ENCODE peak calls at places on chromosomes 5 and 9, in six cellular contexts. H, J, N, B, R and K are unnamed samples.

GRCh38 chr5:174518512-174518911 is 205.9 kb upstream of the MSX2 start:
- DNase-seq in J (no peak), H (no peak), R (no peak), N (no peak), B (no peak), K (no peak)

GRCh38 chr5:170056561-170057267 is 49.0 kb upstream of the FOXI1 start:
- DNase-seq in B (no peak), R (no peak), H (no peak), N (no peak), J (no peak), K (no peak)

GRCh38 chr5:58087905-58088304 is 372.0 kb downstream of the PLK2 start:
- DNase-seq in R (no peak), B (no peak), H (no peak), J (no peak), N (no peak), K (no peak)

GRCh38 chr9:131728546-131728910 is 11.3 kb downstream of the RAPGEF1 start:
- DNase-seq in R (no peak), B (no peak), N (no peak), H (no peak), J (no peak), K (no peak)

GRCh38 chr9:92615790-92616189 is 54.1 kb downstream of the IPPK start:
- DNase-seq in B (no peak), R (no peak), N (no peak), H (no peak), J (no peak), K (no peak)

GRCh38 chr5:95826949-95827595 is 4.5 kb upstream of the GLRX start:
- DNase-seq in B (no peak), R (no peak), N (no peak), H (no peak), J (no peak), K (no peak)

GRCh38 chr9:94286056-94286455 is 27.0 kb downstream of the ZNF169 start:
- DNase-seq in J (no peak), N (peak), R (no peak), B (no peak), H (no peak), K (no peak)

GRCh38 chr9:123678038-123678877 is 251.7 kb downstream of the DENND1A start:
- DNase-seq in B (no peak), R (no peak), H (no peak), N (no peak), J (no peak), K (no peak)

GRCh38 chr9:129381481-129381957 is 203.5 kb upstream of the IER5L start:
- DNase-seq in N (no peak), H (no peak), J (no peak), R (no peak), B (no peak), K (no peak)

GRCh38 chr5:155587458-155587857 is 573.9 kb downstream of the KIF4B start:
- DNase-seq in N (no peak), B (no peak), J (no peak), H (no peak), R (no peak), K (no peak)

GRCh38 chr9:34271618-34272017 is 57.5 kb downstream of the KIF24 start:
- DNase-seq in J (no peak), B (no peak), N (no peak), H (no peak), R (no peak), K (no peak)

GRCh38 chr5:180215738-180216630 is 7.0 kb upstream of the RASGEF1C start:
- DNase-seq in J (no peak), B (no peak), N (no peak), H (no peak), R (no peak), K (no peak)

GRCh38 chr5:114148253-114148652 is 213.6 kb upstream of the KCNN2 start:
- DNase-seq in B (no peak), J (no peak), H (no peak), R (no peak), N (no peak), K (no peak)

GRCh38 chr9:112115955-112116354 is 59.1 kb downstream of the SUSD1 start:
- DNase-seq in H (no peak), J (no peak), B (no peak), R (no peak), N (no peak), K (no peak)